ENCODE peak calls at places on chromosomes 7 and 10, in six cellular contexts. P, L, H, U, Y and A are unnamed samples.

GRCh38 chr7:82410461-82410860 is 33.1 kb downstream of the CACNA2D1 start:
- DNase-seq in Y (no peak), U (peak; percentile 37), P (peak; percentile 3), H (no peak), L (peak; percentile 2), A (no peak)

GRCh38 chr7:1952169-1952760 is 280.5 kb downstream of the MAD1L1 start:
- DNase-seq in H (no peak), U (peak; percentile 6), L (no peak), P (no peak), Y (no peak), A (no peak)

GRCh38 chr10:49737474-49738201 is 24.5 kb downstream of the OGDHL start:
- DNase-seq in P (no peak), H (no peak), L (no peak), Y (no peak), U (no peak), A (no peak)

GRCh38 chr7:131057015-131057518 is 270.6 kb upstream of the MKLN1 start:
- DNase-seq in U (no peak), H (no peak), L (no peak), P (peak; percentile 44), Y (peak; percentile 86), A (no peak)

GRCh38 chr7:137847418-137848050 is 760 bp upstream of the DGKI start:
- DNase-seq in Y (no peak), P (no peak), H (no peak), L (peak; percentile 27), U (no peak), A (no peak)

GRCh38 chr7:46627038-46627315 is 705.9 kb upstream of the IGFBP3 start:
- DNase-seq in H (no peak), L (no peak), P (no peak), U (no peak), Y (peak; percentile 74), A (no peak)

GRCh38 chr10:58241346-58241745 is 26.3 kb downstream of the IPMK start:
- DNase-seq in L (no peak), H (no peak), P (no peak), Y (peak; percentile 52), U (no peak), A (no peak)

GRCh38 chr7:116525298-116525912 is 569 bp downstream of the CAV1 start:
- DNase-seq in U (peak; percentile 58), P (peak; percentile 7), L (peak; percentile 73), H (peak; percentile 59), Y (no peak), A (no peak)

GRCh38 chr10:127525686-127526085 is 23.4 kb upstream of the NPS start:
- DNase-seq in H (no peak), Y (no peak), P (no peak), L (no peak), U (no peak), A (no peak)

GRCh38 chr10:22170582-22170981 is 47.2 kb downstream of the EBLN1 start:
- DNase-seq in H (no peak), Y (no peak), P (no peak), U (no peak), L (no peak), A (no peak)

GRCh38 chr7:23373151-23374004 is 74.2 kb downstream of the MALSU1 start:
- DNase-seq in H (no peak), P (no peak), L (no peak), Y (peak; percentile 73), U (no peak), A (no peak)

GRCh38 chr7:135088566-135088965 is 59.3 kb upstream of the TMEM140 start:
- DNase-seq in U (no peak), L (no peak), Y (no peak), H (no peak), P (no peak), A (no peak)

GRCh38 chr10:43113201-43113893 is 24.9 kb upstream of the CSGALNACT2 start:
- DNase-seq in U (no peak), P (no peak), Y (no peak), L (no peak), H (no peak), A (no peak)

GRCh38 chr10:33249137-33249536 is 85.3 kb downstream of the NRP1 start:
- DNase-seq in P (no peak), L (no peak), H (no peak), U (no peak), Y (no peak), A (no peak)
- H3K36me3 ChIP-seq in P (no peaks in the 10 kb centered on the region), L (peaks cover 3% of the 10 kb centered on the region), H (no peaks in the 10 kb centered on the region), U (no peaks in the 10 kb centered on the region), Y (peaks cover 32% of the 10 kb centered on the region), A (no peaks in the 10 kb centered on the region)

DNA sequence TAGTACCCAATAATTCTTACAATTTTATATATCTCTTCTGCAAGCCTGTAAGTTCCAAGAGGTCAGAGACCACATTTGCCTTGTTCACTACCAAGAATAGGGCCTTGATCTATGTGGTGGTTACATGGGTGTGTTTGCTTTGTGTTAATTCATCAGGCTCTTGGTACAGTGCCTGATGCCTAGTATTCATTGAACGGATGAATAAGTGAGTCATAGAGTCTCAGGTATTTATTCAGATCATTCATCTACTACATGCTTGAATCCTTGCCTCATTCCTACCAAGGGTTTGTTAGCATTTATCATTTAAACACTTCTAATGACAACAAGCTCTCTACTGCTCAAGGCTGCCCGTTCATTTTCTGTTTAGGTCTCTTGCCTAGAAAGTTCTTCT is 11.3 kb upstream of the SGPL1 start:
- DNase-seq in H (no peak), P (no peak), L (no peak), U (no peak), Y (no peak), A (no peak)
- H3K9me3 ChIP-seq in H (no peaks in the 10 kb centered on the region), P (no peaks in the 10 kb centered on the region), L (no peaks in the 10 kb centered on the region), U (no peaks in the 10 kb centered on the region), Y (no peaks in the 10 kb centered on the region), A (no peaks in the 10 kb centered on the region)

DNA sequence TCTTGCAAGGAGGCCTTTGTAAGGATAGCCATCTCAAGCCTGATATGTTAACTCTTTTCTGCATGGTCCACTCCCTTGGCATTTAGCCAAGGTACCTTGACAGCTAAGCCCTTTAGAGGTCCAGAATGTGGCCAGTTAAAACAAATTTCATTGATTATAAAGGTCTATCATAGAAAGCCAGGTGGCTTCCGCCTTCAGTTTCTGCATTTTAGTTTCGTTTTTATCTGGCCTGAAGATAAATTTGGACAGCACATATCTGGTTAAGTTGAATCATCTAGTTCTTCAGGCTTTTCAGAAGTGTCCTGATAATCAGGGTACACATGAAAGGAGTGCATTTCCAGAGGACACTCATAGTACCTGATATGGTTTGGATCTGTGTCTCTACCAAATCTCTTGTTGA is 30.7 kb downstream of the ANKIB1 start:
- DNase-seq in P (no peak), H (no peak), Y (no peak), U (no peak), L (no peak), A (no peak)
- H3K4me3 ChIP-seq in P (no peak overlapping the region), H (no peak overlapping the region), Y (no peak overlapping the region), U (no peak overlapping the region), L (no peak overlapping the region), A (no peak overlapping the region)

GRCh38 chr10:13649844-13650520 is 63.2 kb downstream of the PRPF18 start:
- DNase-seq in P (no peak), U (no peak), Y (no peak), H (no peak), L (no peak), A (no peak)
- H3K36me3 ChIP-seq in P (peaks cover 73% of the 10 kb centered on the region), U (no peaks in the 10 kb centered on the region), Y (peaks cover 70% of the 10 kb centered on the region), H (peaks cover under 1% of the 10 kb centered on the region), L (peaks cover 43% of the 10 kb centered on the region), A (peaks cover 14% of the 10 kb centered on the region)